ENCODE peak calls at places on chromosomes 6 and 20, in six cellular contexts. D is H1, K is H9, H is mesenchymal stem cell, M is IMR-90, X is neuronal stem cell. T is an unnamed sample.

GRCh38 chr20:49557449-49557848 is 10.5 kb downstream of the PTGIS start:
- DNase-seq in D (no peak), K (no peak), H (no peak), M (peak; percentile 50), X (no peak), T (no peak)

GRCh38 chr6:13992417-13993055 is 67.8 kb downstream of the RNF182 start:
- DNase-seq in D (no peak), K (no peak), H (peak; percentile 78), M (peak; percentile 86), X (no peak), T (peak; percentile 97)

GRCh38 chr6:73367761-73368355 is 1.8 kb downstream of the OOEP start:
- DNase-seq in D (no peak), K (no peak), H (no peak), M (no peak), X (no peak), T (no peak)

GRCh38 chr6:112338310-112338709 is 8.8 kb upstream of the RFPL4B start:
- DNase-seq in D (no peak), K (no peak), H (no peak), M (no peak), X (no peak), T (no peak)

GRCh38 chr6:39088331-39088730 is 26.7 kb downstream of the SAYSD1 start:
- DNase-seq in D (peak; percentile 50), K (peak; percentile 84), H (peak; percentile 59), M (peak; percentile 68), X (peak; percentile 73), T (peak; percentile 55)

GRCh38 chr6:558959-559358 is 97.9 kb downstream of the HUS1B start:
- DNase-seq in D (no peak), K (no peak), H (peak; percentile 23), M (no peak), X (no peak), T (no peak)

GRCh38 chr6:11277275-11278206 is 45.1 kb upstream of the NEDD9 start:
- DNase-seq in D (peak; percentile 21), K (peak; percentile 60), H (peak; percentile 82), M (peak; percentile 82), X (peak; percentile 66), T (no peak)

GRCh38 chr6:156873654-156874380 is 96.6 kb downstream of the ARID1B start:
- DNase-seq in D (no peak), K (no peak), H (no peak), M (no peak), X (no peak), T (no peak)

GRCh38 chr6:64293298-64293697 is 657.7 kb downstream of the PHF3 start:
- DNase-seq in D (no peak), K (no peak), H (peak; percentile 28), M (peak; percentile 57), X (no peak), T (no peak)

GRCh38 chr6:2434116-2434515 is 188.7 kb upstream of the GMDS start:
- DNase-seq in D (no peak), K (no peak), H (no peak), M (no peak), X (no peak), T (peak; percentile 75)

GRCh38 chr20:1809121-1809520 is 86.1 kb upstream of the SIRPA start:
- DNase-seq in D (no peak), K (no peak), H (peak; percentile 78), M (peak; percentile 92), X (no peak), T (peak; percentile 58)

GRCh38 chr6:169663468-169663867 is 38.4 kb downstream of the WDR27 start:
- DNase-seq in D (no peak), K (no peak), H (no peak), M (no peak), X (no peak), T (no peak)

GRCh38 chr6:139135578-139136545 is 982 bp downstream of the HECA start:
- DNase-seq in D (no peak), K (no peak), H (peak; percentile 43), M (peak; percentile 11), X (no peak), T (peak; percentile 54)

GRCh38 chr6:126033696-126034095 is 47.4 kb downstream of the TRMT11 start:
- DNase-seq in D (no peak), K (no peak), H (peak; percentile 87), M (peak; percentile 91), X (peak; percentile 32), T (no peak)

GRCh38 chr6:147322299-147323162 is 118.3 kb downstream of the STXBP5 start:
- DNase-seq in D (no peak), K (no peak), H (peak; percentile 13), M (peak; percentile 73), X (no peak), T (peak; percentile 92)

GRCh38 chr20:919491-919916 is 3.4 kb upstream of the ANGPT4 start:
- DNase-seq in D (no peak), K (no peak), H (no peak), M (no peak), X (no peak), T (no peak)

GRCh38 chr6:16973071-16973470 is 128.8 kb upstream of the STMND1 start:
- DNase-seq in D (no peak), K (no peak), H (no peak), M (no peak), X (no peak), T (no peak)

GRCh38 chr20:47031028-47031427 is 136.4 kb downstream of the EYA2 start:
- DNase-seq in D (no peak), K (no peak), H (no peak), M (no peak), X (no peak), T (peak; percentile 3)

GRCh38 chr6:148240463-148240845 is 102.2 kb upstream of the SASH1 start:
- DNase-seq in D (no peak), K (no peak), H (peak; percentile 47), M (peak; percentile 86), X (no peak), T (peak; percentile 92)

GRCh38 chr6:4320860-4321259 is 185.5 kb upstream of the ECI2 start:
- DNase-seq in D (no peak), K (no peak), H (peak; percentile 85), M (peak; percentile 95), X (no peak), T (peak; percentile 62)

GRCh38 chr6:150876598-150876997 is 11.1 kb downstream of the MTHFD1L start:
- DNase-seq in D (no peak), K (no peak), H (no peak), M (peak; percentile 37), X (no peak), T (no peak)

GRCh38 chr20:2451939-2452732 is 18.5 kb downstream of the SNRPB start:
- DNase-seq in D (no peak), K (peak; percentile 83), H (peak; percentile 65), M (peak; percentile 62), X (peak; percentile 78), T (peak; percentile 53)

GRCh38 chr6:33073431-33073871 is at the start of gene HLA-DPA1:
- DNase-seq in D (no peak), K (peak; percentile 50), H (peak; percentile 28), M (peak; percentile 11), X (no peak), T (no peak)

GRCh38 chr20:1163653-1164052 is 21.1 kb downstream of the TMEM74B start:
- DNase-seq in D (no peak), K (no peak), H (no peak), M (no peak), X (no peak), T (no peak)

GRCh38 chr6:143397229-143398222 is 53.0 kb downstream of the ADAT2 start:
- DNase-seq in D (peak; percentile 44), K (peak; percentile 70), H (peak; percentile 40), M (peak; percentile 46), X (no peak), T (peak; percentile 99)

DNA sequence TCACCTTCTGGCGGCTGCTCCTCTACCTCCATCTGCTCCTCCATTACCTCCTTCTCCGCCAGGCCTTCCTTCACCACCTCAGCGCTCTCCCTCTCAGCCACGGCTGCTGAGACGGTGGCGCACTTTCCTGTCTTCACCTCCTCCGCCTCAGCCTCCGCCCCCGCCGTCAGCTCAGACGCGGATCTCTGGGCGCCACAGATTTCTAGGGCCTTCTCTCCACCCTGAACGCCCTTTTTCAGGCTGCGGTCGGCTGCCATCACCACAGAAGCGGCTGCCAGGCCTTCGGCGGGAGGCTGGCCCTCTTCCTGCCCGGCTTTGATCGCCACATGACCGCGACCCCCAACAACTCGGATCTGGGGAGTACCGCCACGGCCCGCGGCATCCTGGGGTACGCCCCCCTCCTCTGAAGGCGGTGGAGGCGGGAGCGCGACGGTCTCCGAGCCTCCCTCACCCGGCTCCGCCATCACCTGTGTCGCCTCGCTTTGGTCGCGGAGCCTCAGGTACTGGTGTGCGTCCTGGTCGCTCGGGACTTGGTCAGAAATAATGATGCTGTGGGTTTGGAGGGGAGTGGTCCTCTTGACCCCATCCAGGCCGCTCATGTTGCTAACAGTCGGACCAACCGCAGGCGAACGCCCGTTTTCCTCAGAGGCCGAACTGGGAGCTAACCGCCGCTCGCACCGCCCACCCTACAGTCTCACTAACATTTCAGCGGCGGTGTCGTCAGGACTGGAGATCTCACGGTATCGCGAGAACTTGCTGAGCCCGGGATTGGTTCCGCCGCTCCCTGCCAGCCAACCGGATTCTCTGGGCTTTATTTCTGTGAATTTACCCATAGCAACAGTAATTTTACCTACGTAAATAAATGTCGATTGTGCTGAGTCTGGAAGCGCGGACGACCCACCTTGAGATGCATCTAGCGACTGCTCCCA is at the start of gene TSPYL1:
- DNase-seq in D (peak; percentile 84), K (peak; percentile 96), H (peak; percentile 98), M (peak; percentile 97), X (peak; percentile 97), T (peak; percentile 98)
- H2BK5ac ChIP-seq in D (peak within 1 kb of the TSS; percentile 90), K (peak within 1 kb of the TSS; percentile 78), H (peak within 1 kb of the TSS; percentile 9), M (peak within 1 kb of the TSS; percentile 88), X (peak within 1 kb of the TSS; percentile 99), T (peak within 1 kb of the TSS; percentile 41)

GRCh38 chr6:97774973-97775372 is 492.0 kb upstream of the MMS22L start:
- DNase-seq in D (no peak), K (no peak), H (no peak), M (no peak), X (no peak), T (no peak)

GRCh38 chr6:97778290-97779038 is 495.4 kb upstream of the MMS22L start:
- DNase-seq in D (peak; percentile 57), K (peak; percentile 31), H (no peak), M (no peak), X (no peak), T (no peak)
- H2BK5ac ChIP-seq in D (peak overlapping the region; percentile 88), K (peak overlapping the region; percentile 20), H (no peak overlapping the region), M (no peak overlapping the region), X (no peak overlapping the region), T (no peak overlapping the region)

DNA sequence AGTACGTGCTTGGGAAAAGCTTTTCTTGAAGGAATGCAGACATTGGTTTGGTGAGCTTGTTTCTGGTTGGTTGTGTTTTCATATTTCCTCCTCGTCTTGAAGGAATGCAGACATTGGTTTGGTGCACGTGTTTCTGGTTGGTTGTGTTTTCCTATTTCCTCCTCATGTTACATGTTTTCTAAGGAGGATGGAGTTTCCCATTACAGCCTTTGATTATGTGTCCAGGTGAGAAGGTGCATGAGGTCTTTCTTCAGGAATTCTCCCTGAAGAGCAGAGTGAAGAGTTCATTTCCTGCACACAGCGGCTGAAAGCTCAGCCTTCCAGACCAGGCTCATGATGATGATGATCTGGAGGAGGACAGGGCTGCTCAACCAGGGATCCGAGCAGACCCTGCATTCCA is 190.6 kb downstream of the SMOC2 start:
- DNase-seq in D (no peak), K (no peak), H (no peak), M (no peak), X (no peak), T (no peak)
- H2BK5ac ChIP-seq in D (no peak overlapping the region), K (no peak overlapping the region), H (no peak overlapping the region), M (no peak overlapping the region), X (no peak overlapping the region), T (no peak overlapping the region)

DNA sequence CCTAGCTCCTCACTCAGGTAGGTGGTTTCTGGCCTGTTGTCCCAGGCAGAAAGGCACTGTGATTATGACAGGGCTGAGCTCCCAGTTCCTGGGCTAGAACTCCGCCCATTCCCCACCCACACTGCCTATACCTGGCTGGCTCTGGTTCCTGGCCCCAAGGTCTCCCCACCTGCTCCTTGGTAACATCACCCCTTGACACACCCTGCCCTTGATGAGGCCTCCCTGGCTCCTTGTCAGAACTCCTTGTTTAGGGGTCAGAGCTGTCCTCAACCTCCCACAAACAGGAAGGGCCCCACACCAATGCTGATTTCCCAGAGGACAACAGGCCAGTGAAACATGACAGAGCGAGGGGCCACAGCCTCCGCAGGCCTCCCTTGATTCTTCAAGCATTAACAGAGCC is 15.5 kb upstream of the MYMX start:
- DNase-seq in D (no peak), K (no peak), H (no peak), M (no peak), X (no peak), T (no peak)
- H2BK5ac ChIP-seq in D (peak overlapping the region; percentile 99), K (no peak overlapping the region), H (no peak overlapping the region), M (no peak overlapping the region), X (peak overlapping the region; percentile 88), T (peak overlapping the region; percentile 99)

T was measured in trophoblast cell.